ENCODE peak calls at places on chromosomes 16 and 17, in five cellular contexts. N, U, H, L and W are unnamed samples.

GRCh38 chr16:53821487-53821886 is 117.5 kb downstream of the FTO start:
- DNase-seq in N (no peak), U (peak; percentile 42), H (peak; percentile 88), L (peak; percentile 43), W (peak; percentile 68)

GRCh38 chr16:11619327-11619851 is 32.7 kb upstream of the LITAF start:
- DNase-seq in N (no peak), U (no peak), H (no peak), L (no peak), W (no peak)

GRCh38 chr17:17841620-17842025 is 4.8 kb upstream of the SREBF1 start:
- DNase-seq in N (no peak), U (no peak), H (no peak), L (no peak), W (no peak)

GRCh38 chr17:77601054-77601979 is 357.2 kb upstream of the TNRC6C start:
- DNase-seq in N (peak; percentile 94), U (no peak), H (no peak), L (no peak), W (no peak)

GRCh38 chr17:62898239-62898864 is 67.7 kb upstream of the TANC2 start:
- DNase-seq in N (no peak), U (no peak), H (no peak), L (peak; percentile 63), W (peak; percentile 68)

GRCh38 chr16:66562986-66563385 is 3.3 kb upstream of the CMTM1 start:
- DNase-seq in N (no peak), U (no peak), H (no peak), L (no peak), W (no peak)

GRCh38 chr17:47663997-47664941 is 14.6 kb downstream of the KPNB1 start:
- DNase-seq in N (peak; percentile 73), U (peak; percentile 54), H (peak; percentile 60), L (peak; percentile 71), W (peak; percentile 71)

GRCh38 chr16:11079657-11080187 is 135.4 kb downstream of the CLEC16A start:
- DNase-seq in N (no peak), U (peak; percentile 98), H (no peak), L (peak; percentile 88), W (peak; percentile 77)

GRCh38 chr16:53043462-53043861 is 9.2 kb downstream of the CHD9NB start:
- DNase-seq in N (no peak), U (no peak), H (no peak), L (peak; percentile 67), W (peak; percentile 44)

GRCh38 chr17:52201764-52202571 is 43.5 kb upstream of the CA10 start:
- DNase-seq in N (no peak), U (no peak), H (no peak), L (no peak), W (no peak)

GRCh38 chr17:71986886-71987285 is 133.9 kb upstream of the SOX9 start:
- DNase-seq in N (no peak), U (peak; percentile 21), H (peak; percentile 61), L (no peak), W (no peak)

GRCh38 chr16:34801875-34802274 is 1342.5 kb downstream of the TP53TG3F start:
- DNase-seq in N (no peak), U (no peak), H (no peak), L (no peak), W (no peak)

GRCh38 chr17:74873874-74874614 is 1.2 kb upstream of the FDXR start:
- DNase-seq in N (no peak), U (no peak), H (no peak), L (no peak), W (no peak)

GRCh38 chr16:20902426-20902825 is 1.9 kb downstream of the LYRM1 start:
- DNase-seq in N (peak; percentile 38), U (no peak), H (no peak), L (no peak), W (no peak)

GRCh38 chr17:82974136-82974952 is 105.1 kb upstream of the METRNL start:
- DNase-seq in N (no peak), U (no peak), H (no peak), L (no peak), W (no peak)

GRCh38 chr16:52515068-52515671 is 31.8 kb downstream of the TOX3 start:
- DNase-seq in N (no peak), U (no peak), H (no peak), L (no peak), W (no peak)

GRCh38 chr16:54097774-54098173 is 188.8 kb downstream of the IRX3 start:
- DNase-seq in N (no peak), U (no peak), H (no peak), L (no peak), W (no peak)

GRCh38 chr16:49821614-49822282 is 34.2 kb downstream of the ZNF423 start:
- DNase-seq in N (no peak), U (no peak), H (no peak), L (no peak), W (peak; percentile 21)
- H3K4me3 ChIP-seq in N (no peak overlapping the region), U (no peak overlapping the region), H (no peak overlapping the region), L (no peak overlapping the region), W (no peak overlapping the region)

DNA sequence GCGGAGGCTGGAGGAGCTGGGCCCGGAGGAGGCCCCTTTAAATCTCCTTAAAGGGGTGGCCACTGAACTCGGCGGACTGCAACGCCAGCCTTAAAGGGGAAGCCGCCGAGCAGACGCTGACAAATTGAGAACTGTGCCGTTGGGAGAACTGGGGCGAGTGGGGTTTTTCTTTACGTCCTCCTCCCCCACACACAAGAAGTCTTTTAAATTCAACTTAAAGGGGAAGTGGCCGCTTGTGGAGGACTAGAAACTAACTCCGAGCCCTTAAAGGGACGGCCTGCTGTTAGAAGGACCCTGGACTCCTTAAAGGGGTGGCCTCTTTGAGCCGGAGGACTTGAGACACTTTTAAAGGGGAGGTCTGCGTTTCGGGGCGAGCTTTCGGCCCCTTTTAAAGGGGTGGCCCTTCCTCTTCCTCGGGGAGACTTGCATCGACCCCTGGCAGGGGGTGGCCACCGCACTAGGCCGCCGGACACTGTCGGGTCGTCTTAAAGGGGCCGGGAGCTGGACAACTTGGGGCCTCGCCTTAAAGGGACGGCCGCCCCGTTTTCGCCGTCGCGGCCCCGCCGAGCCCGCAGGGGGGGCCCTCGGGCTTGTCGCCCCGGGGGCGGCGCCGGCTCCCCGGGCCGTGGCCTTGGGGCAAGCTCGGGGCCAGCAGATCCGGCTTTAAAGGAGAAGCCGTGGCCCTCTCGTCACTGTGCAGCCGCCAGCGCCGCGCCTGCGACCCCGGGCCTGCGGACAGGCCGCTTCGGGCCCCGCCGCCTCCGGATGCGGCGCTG is 688 bp downstream of the FBRS start:
- DNase-seq in N (peak; percentile 94), U (peak; percentile 97), H (peak; percentile 88), L (peak; percentile 98), W (peak; percentile 99)
- TF ChIP-seq CTCF in N (peak; percentile 11), U (peak; percentile 23), H (peak; percentile 11), L (no peak), W (no peak)

GRCh38 chr17:7903154-7904103 is 12.7 kb downstream of the RNF227 start:
- DNase-seq in N (no peak), U (no peak), H (peak; percentile 56), L (no peak), W (no peak)
- H3K4me3 ChIP-seq in N (no peak overlapping the region), U (no peak overlapping the region), H (no peak overlapping the region), L (no peak overlapping the region), W (no peak overlapping the region)

GRCh38 chr17:81667754-81668153 is 1.2 kb downstream of the CCDC137 start:
- DNase-seq in N (no peak), U (no peak), H (peak; percentile 52), L (no peak), W (no peak)
- TF ChIP-seq CTCF in N (no peak), U (no peak), H (peak; percentile 38), L (no peak), W (no peak)